ENCODE peak calls at places on chromosome 15, in seven cellular contexts. V, B, P, M, I, T and G are unnamed samples.

GRCh38 chr15:84606653-84607120 is 5.9 kb downstream of the ZSCAN2 start:
- DNase-seq in V (no peak), B (no peak), P (no peak), M (no peak), I (no peak), T (no peak), G (no peak)

GRCh38 chr15:32790352-32790999 is 72.7 kb downstream of the GREM1 start:
- DNase-seq in V (no peak), B (no peak), P (no peak), M (peak), I (no peak), T (no peak), G (no peak)

GRCh38 chr15:39685999-39686613 is 96.5 kb downstream of the FSIP1 start:
- DNase-seq in V (no peak), B (no peak), P (peak), M (peak), I (peak), T (peak), G (no peak)

GRCh38 chr15:100596792-100597191 is 5.2 kb downstream of the LINS1 start:
- DNase-seq in V (peak), B (no peak), P (no peak), M (no peak), I (no peak), T (peak), G (no peak)

GRCh38 chr15:71647479-71647792 is 162.9 kb upstream of the NR2E3 start:
- DNase-seq in V (no peak), B (no peak), P (no peak), M (no peak), I (peak), T (no peak), G (no peak)

GRCh38 chr15:93913871-93914270 is 317.5 kb upstream of the MCTP2 start:
- DNase-seq in V (no peak), B (no peak), P (no peak), M (no peak), I (no peak), T (no peak), G (no peak)

GRCh38 chr15:68709826-68710225 is 110.9 kb downstream of the ANP32A start:
- DNase-seq in V (no peak), B (no peak), P (no peak), M (no peak), I (no peak), T (no peak), G (no peak)

GRCh38 chr15:48582472-48583235 is 62.9 kb downstream of the FBN1 start:
- DNase-seq in V (no peak), B (no peak), P (peak), M (peak), I (peak), T (no peak), G (peak)

GRCh38 chr15:64740361-64741170 is 34.8 kb downstream of the RBPMS2 start:
- DNase-seq in V (no peak), B (no peak), P (no peak), M (peak), I (peak), T (no peak), G (no peak)

GRCh38 chr15:59335197-59335786 is 37.4 kb downstream of the MYO1E start:
- DNase-seq in V (no peak), B (no peak), P (no peak), M (peak), I (no peak), T (no peak), G (no peak)

GRCh38 chr15:38253448-38253847 is 812 bp downstream of the SPRED1 start:
- DNase-seq in V (no peak), B (no peak), P (no peak), M (peak), I (peak), T (no peak), G (no peak)

GRCh38 chr15:91948001-91948608 is 94.6 kb downstream of the SLCO3A1 start:
- DNase-seq in V (no peak), B (peak), P (no peak), M (peak), I (no peak), T (peak), G (no peak)

GRCh38 chr15:45179221-45179985 is 8.4 kb downstream of the SHF start:
- DNase-seq in V (peak), B (no peak), P (no peak), M (peak), I (no peak), T (no peak), G (no peak)

GRCh38 chr15:80403712-80404056 is 498 bp upstream of the ARNT2 start:
- DNase-seq in V (no peak), B (no peak), P (peak), M (no peak), I (no peak), T (no peak), G (no peak)

GRCh38 chr15:69526086-69526485 is 73.5 kb downstream of the RPLP1 start:
- DNase-seq in V (no peak), B (no peak), P (no peak), M (no peak), I (no peak), T (no peak), G (peak)